ENCODE peak calls at places on chromosomes 16 and 17, in nine cellular contexts. One of them, this sample, is unnamed.

GRCh38 chr17:16122697-16123434 is 92.5 kb downstream of the NCOR1 start:
- DNase-seq in neural progenitor cell: no peak
- DNase-seq in GM23338: no peak
- DNase-seq in HCT116: no peak
- DNase-seq in SK-N-SH: no peak
- DNase-seq in GM23248: no peak
- DNase-seq in OCI-LY7: no peak
- DNase-seq in MM.1S: no peak
- DNase-seq in hepatocyte: no peak
- DNase-seq in this sample: peak

GRCh38 chr17:82595893-82596292 is 52.4 kb downstream of the WDR45B start:
- DNase-seq in neural progenitor cell: no peak
- DNase-seq in hepatocyte: no peak
- DNase-seq in OCI-LY7: no peak
- DNase-seq in GM23248: no peak
- DNase-seq in HCT116: no peak
- DNase-seq in SK-N-SH: peak
- DNase-seq in MM.1S: no peak
- DNase-seq in GM23338: no peak
- DNase-seq in this sample: no peak

GRCh38 chr17:17672453-17673368 is 8.5 kb upstream of the RAI1 start:
- DNase-seq in HCT116: no peak
- DNase-seq in hepatocyte: no peak
- DNase-seq in MM.1S: no peak
- DNase-seq in neural progenitor cell: no peak
- DNase-seq in SK-N-SH: no peak
- DNase-seq in GM23248: no peak
- DNase-seq in OCI-LY7: peak
- DNase-seq in GM23338: no peak
- DNase-seq in this sample: peak

GRCh38 chr16:70753228-70753627 is 47.7 kb downstream of the VAC14 start:
- DNase-seq in GM23338: no peak
- DNase-seq in hepatocyte: no peak
- DNase-seq in neural progenitor cell: no peak
- DNase-seq in HCT116: no peak
- DNase-seq in GM23248: peak
- DNase-seq in SK-N-SH: no peak
- DNase-seq in OCI-LY7: no peak
- DNase-seq in MM.1S: no peak
- DNase-seq in this sample: no peak

GRCh38 chr16:88951989-88952388 is 25.0 kb downstream of the CBFA2T3 start:
- DNase-seq in SK-N-SH: no peak
- DNase-seq in GM23338: no peak
- DNase-seq in HCT116: no peak
- DNase-seq in hepatocyte: no peak
- DNase-seq in MM.1S: no peak
- DNase-seq in OCI-LY7: no peak
- DNase-seq in GM23248: no peak
- DNase-seq in neural progenitor cell: no peak
- DNase-seq in this sample: no peak

GRCh38 chr17:73720187-73720834 is 76.1 kb upstream of the SDK2 start:
- DNase-seq in OCI-LY7: peak
- DNase-seq in GM23338: no peak
- DNase-seq in GM23248: no peak
- DNase-seq in HCT116: no peak
- DNase-seq in SK-N-SH: no peak
- DNase-seq in hepatocyte: no peak
- DNase-seq in MM.1S: no peak
- DNase-seq in neural progenitor cell: no peak
- DNase-seq in this sample: no peak

GRCh38 chr17:60524463-60525346 is 1.3 kb downstream of the APPBP2 start:
- DNase-seq in MM.1S: no peak
- DNase-seq in hepatocyte: peak
- DNase-seq in SK-N-SH: peak
- DNase-seq in OCI-LY7: peak
- DNase-seq in GM23248: peak
- DNase-seq in neural progenitor cell: no peak
- DNase-seq in HCT116: no peak
- DNase-seq in GM23338: no peak
- DNase-seq in this sample: peak

GRCh38 chr17:16511515-16511914 is 19.5 kb upstream of the LRRC75A start:
- DNase-seq in hepatocyte: no peak
- DNase-seq in MM.1S: no peak
- DNase-seq in GM23248: no peak
- DNase-seq in SK-N-SH: no peak
- DNase-seq in OCI-LY7: no peak
- DNase-seq in HCT116: no peak
- DNase-seq in GM23338: no peak
- DNase-seq in neural progenitor cell: no peak
- DNase-seq in this sample: no peak

GRCh38 chr16:81696136-81696958 is 82.7 kb upstream of the PLCG2 start:
- DNase-seq in GM23248: no peak
- DNase-seq in OCI-LY7: no peak
- DNase-seq in SK-N-SH: no peak
- DNase-seq in hepatocyte: no peak
- DNase-seq in GM23338: no peak
- DNase-seq in neural progenitor cell: no peak
- DNase-seq in MM.1S: no peak
- DNase-seq in HCT116: no peak
- DNase-seq in this sample: no peak

GRCh38 chr17:12631076-12631475 is 34.6 kb upstream of the MYOCD start:
- DNase-seq in hepatocyte: no peak
- DNase-seq in GM23248: peak
- DNase-seq in neural progenitor cell: no peak
- DNase-seq in OCI-LY7: no peak
- DNase-seq in GM23338: no peak
- DNase-seq in MM.1S: no peak
- DNase-seq in SK-N-SH: no peak
- DNase-seq in HCT116: no peak
- DNase-seq in this sample: no peak

GRCh38 chr16:84617068-84617630 is 729 bp downstream of the COTL1 start:
- DNase-seq in HCT116: no peak
- DNase-seq in hepatocyte: peak
- DNase-seq in MM.1S: no peak
- DNase-seq in SK-N-SH: peak
- DNase-seq in GM23338: no peak
- DNase-seq in neural progenitor cell: peak
- DNase-seq in GM23248: peak
- DNase-seq in OCI-LY7: peak
- DNase-seq in this sample: no peak

GRCh38 chr17:17348872-17349723 is 45.9 kb downstream of the NT5M start:
- DNase-seq in neural progenitor cell: no peak
- DNase-seq in HCT116: no peak
- DNase-seq in GM23248: peak
- DNase-seq in GM23338: no peak
- DNase-seq in OCI-LY7: no peak
- DNase-seq in MM.1S: no peak
- DNase-seq in hepatocyte: peak
- DNase-seq in SK-N-SH: peak
- DNase-seq in this sample: no peak

GRCh38 chr17:64024215-64024654 is 3.8 kb upstream of the ICAM2 start:
- DNase-seq in OCI-LY7: no peak
- DNase-seq in hepatocyte: peak
- DNase-seq in neural progenitor cell: no peak
- DNase-seq in HCT116: no peak
- DNase-seq in SK-N-SH: no peak
- DNase-seq in MM.1S: no peak
- DNase-seq in GM23338: no peak
- DNase-seq in GM23248: no peak
- DNase-seq in this sample: no peak

GRCh38 chr16:84610385-84610784 is 7.5 kb downstream of the COTL1 start:
- DNase-seq in GM23248: no peak
- DNase-seq in SK-N-SH: no peak
- DNase-seq in neural progenitor cell: no peak
- DNase-seq in MM.1S: no peak
- DNase-seq in HCT116: no peak
- DNase-seq in OCI-LY7: no peak
- DNase-seq in GM23338: no peak
- DNase-seq in hepatocyte: no peak
- DNase-seq in this sample: no peak

DNA sequence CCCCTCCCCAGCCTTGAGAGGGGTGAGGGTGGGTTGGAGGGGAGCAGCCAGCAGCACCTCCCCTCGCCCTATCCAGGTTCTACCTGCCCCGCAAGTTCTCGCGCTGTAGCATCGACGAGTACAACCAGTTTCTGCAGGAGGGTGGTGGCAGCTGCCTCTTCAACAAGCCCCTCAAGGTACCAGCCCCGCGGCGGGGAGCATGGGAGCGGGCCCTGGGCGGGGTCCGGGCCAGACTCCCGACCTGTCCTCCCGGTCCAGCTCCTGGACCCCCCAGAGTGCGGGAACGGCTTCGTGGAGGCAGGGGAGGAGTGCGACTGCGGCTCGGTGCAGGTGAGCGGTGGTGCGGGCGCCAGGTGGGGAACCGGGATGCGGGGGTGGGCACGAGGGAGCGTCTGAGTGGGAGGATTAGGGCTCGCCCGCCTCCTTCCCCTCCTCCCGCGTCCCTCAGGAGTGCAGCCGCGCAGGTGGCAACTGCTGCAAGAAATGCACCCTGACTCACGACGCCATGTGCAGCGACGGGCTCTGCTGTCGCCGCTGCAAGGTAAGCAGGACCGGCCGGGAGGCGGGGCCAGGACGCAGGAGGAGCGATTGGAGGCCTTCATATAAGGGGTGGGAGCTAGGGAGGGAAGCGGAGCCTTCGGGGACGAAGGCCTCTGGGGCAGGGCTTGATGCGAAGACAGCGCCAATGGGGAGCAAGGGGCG is 16.5 kb downstream of the ADAM11 start:
- DNase-seq in OCI-LY7: peak
- DNase-seq in neural progenitor cell: peak
- DNase-seq in GM23338: peak
- DNase-seq in SK-N-SH: peak
- DNase-seq in MM.1S: peak
- DNase-seq in hepatocyte: no peak
- DNase-seq in GM23248: peak
- DNase-seq in HCT116: peak
- DNase-seq in this sample: peak
- H3K27ac ChIP-seq in OCI-LY7: peak
- H3K27ac ChIP-seq in neural progenitor cell: no peak
- H3K27ac ChIP-seq in GM23338: no peak
- H3K27ac ChIP-seq in SK-N-SH: no peak
- H3K27ac ChIP-seq in MM.1S: peak
- H3K27ac ChIP-seq in hepatocyte: no peak
- H3K27ac ChIP-seq in GM23248: no peak
- H3K27ac ChIP-seq in HCT116: peak
- H3K27ac ChIP-seq in this sample: no peak

GRCh38 chr16:51705142-51705541 is 554.1 kb upstream of the SALL1 start:
- DNase-seq in SK-N-SH: no peak
- DNase-seq in HCT116: no peak
- DNase-seq in MM.1S: no peak
- DNase-seq in GM23338: no peak
- DNase-seq in GM23248: no peak
- DNase-seq in OCI-LY7: no peak
- DNase-seq in hepatocyte: no peak
- DNase-seq in neural progenitor cell: no peak
- DNase-seq in this sample: no peak
- TF ChIP-seq EZH2phosphoT487 in SK-N-SH: no peak
- TF ChIP-seq EZH2phosphoT487 in HCT116: no peak
- TF ChIP-seq EZH2phosphoT487 in MM.1S: no peak
- TF ChIP-seq EZH2phosphoT487 in GM23338: no peak
- TF ChIP-seq EZH2phosphoT487 in GM23248: no peak
- TF ChIP-seq EZH2phosphoT487 in OCI-LY7: no peak
- TF ChIP-seq EZH2phosphoT487 in hepatocyte: no peak
- TF ChIP-seq EZH2phosphoT487 in neural progenitor cell: no peak
- TF ChIP-seq EZH2phosphoT487 in this sample: no peak

DNA sequence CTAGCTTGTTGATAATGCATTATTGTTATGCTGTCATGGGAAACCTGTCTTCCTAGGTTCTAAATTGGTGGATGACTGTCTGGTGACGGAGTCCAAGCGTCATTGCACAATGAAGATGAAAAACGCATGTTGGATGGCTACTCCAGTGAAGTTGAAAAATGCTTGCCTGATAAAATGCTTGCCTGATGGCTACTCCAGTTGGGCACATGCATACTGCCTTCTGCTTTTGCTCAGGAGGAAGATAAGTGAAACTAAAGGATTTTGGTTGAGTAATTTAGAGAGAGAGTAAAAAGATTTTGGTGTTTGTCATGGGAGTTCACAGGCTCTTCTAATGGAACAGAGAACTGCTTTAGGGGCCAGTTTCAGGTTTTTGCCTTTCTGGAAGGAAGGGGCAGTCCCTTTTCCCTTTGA is 118.6 kb downstream of the PRKCA start:
- DNase-seq in MM.1S: no peak
- DNase-seq in SK-N-SH: no peak
- DNase-seq in GM23248: peak
- DNase-seq in OCI-LY7: no peak
- DNase-seq in GM23338: no peak
- DNase-seq in neural progenitor cell: no peak
- DNase-seq in hepatocyte: no peak
- DNase-seq in HCT116: no peak
- DNase-seq in this sample: peak
- H3K27ac ChIP-seq in MM.1S: peak
- H3K27ac ChIP-seq in SK-N-SH: peak
- H3K27ac ChIP-seq in GM23248: peak
- H3K27ac ChIP-seq in OCI-LY7: no peak
- H3K27ac ChIP-seq in GM23338: no peak
- H3K27ac ChIP-seq in neural progenitor cell: no peak
- H3K27ac ChIP-seq in hepatocyte: peak
- H3K27ac ChIP-seq in HCT116: no peak
- H3K27ac ChIP-seq in this sample: no peak

GRCh38 chr16:924806-925205 is 46.0 kb downstream of the LMF1 start:
- DNase-seq in GM23338: no peak
- DNase-seq in HCT116: no peak
- DNase-seq in hepatocyte: no peak
- DNase-seq in neural progenitor cell: peak
- DNase-seq in OCI-LY7: no peak
- DNase-seq in MM.1S: no peak
- DNase-seq in GM23248: no peak
- DNase-seq in SK-N-SH: no peak
- DNase-seq in this sample: no peak

GRCh38 chr16:927931-928330 is 42.9 kb downstream of the LMF1 start:
- DNase-seq in neural progenitor cell: no peak
- DNase-seq in HCT116: no peak
- DNase-seq in MM.1S: no peak
- DNase-seq in OCI-LY7: no peak
- DNase-seq in GM23338: no peak
- DNase-seq in GM23248: no peak
- DNase-seq in hepatocyte: no peak
- DNase-seq in SK-N-SH: no peak
- DNase-seq in this sample: no peak

GRCh38 chr16:927406-927805 is 43.4 kb downstream of the LMF1 start:
- DNase-seq in OCI-LY7: no peak
- DNase-seq in MM.1S: no peak
- DNase-seq in neural progenitor cell: peak
- DNase-seq in GM23338: no peak
- DNase-seq in hepatocyte: no peak
- DNase-seq in GM23248: no peak
- DNase-seq in HCT116: no peak
- DNase-seq in SK-N-SH: peak
- DNase-seq in this sample: no peak

GRCh38 chr16:928526-928925 is 42.3 kb downstream of the LMF1 start:
- DNase-seq in SK-N-SH: no peak
- DNase-seq in HCT116: no peak
- DNase-seq in GM23338: no peak
- DNase-seq in MM.1S: no peak
- DNase-seq in hepatocyte: no peak
- DNase-seq in OCI-LY7: no peak
- DNase-seq in GM23248: no peak
- DNase-seq in neural progenitor cell: no peak
- DNase-seq in this sample: no peak

GRCh38 chr16:926715-927114 is 44.1 kb downstream of the LMF1 start:
- DNase-seq in neural progenitor cell: no peak
- DNase-seq in HCT116: no peak
- DNase-seq in OCI-LY7: no peak
- DNase-seq in hepatocyte: no peak
- DNase-seq in GM23248: no peak
- DNase-seq in GM23338: no peak
- DNase-seq in MM.1S: no peak
- DNase-seq in SK-N-SH: no peak
- DNase-seq in this sample: no peak
- TF ChIP-seq EZH2phosphoT487 in neural progenitor cell: no peak
- TF ChIP-seq EZH2phosphoT487 in HCT116: no peak
- TF ChIP-seq EZH2phosphoT487 in OCI-LY7: no peak
- TF ChIP-seq EZH2phosphoT487 in hepatocyte: no peak
- TF ChIP-seq EZH2phosphoT487 in GM23248: no peak
- TF ChIP-seq EZH2phosphoT487 in GM23338: no peak
- TF ChIP-seq EZH2phosphoT487 in MM.1S: no peak
- TF ChIP-seq EZH2phosphoT487 in SK-N-SH: no peak
- TF ChIP-seq EZH2phosphoT487 in this sample: no peak